ENCODE peak calls at places on chromosomes 12 and 14, in ten cellular contexts. E, U, L, B, N, P, D, S, M and Q are unnamed samples.

GRCh38 chr14:103103461-103104388 is 9.2 kb downstream of the EXOC3L4 start:
- DNase-seq in M (no peak), L (peak; percentile 27), B (no peak), U (peak; percentile 85), S (no peak), D (peak; percentile 37), E (peak; percentile 62), N (peak; percentile 77), P (peak; percentile 57), Q (no peak)

GRCh38 chr14:35367056-35367372 is 37.5 kb downstream of the NFKBIA start:
- DNase-seq in P (no peak), N (no peak), B (no peak), U (no peak), M (no peak), E (no peak), D (no peak), S (no peak), L (no peak), Q (no peak)

GRCh38 chr12:128008341-128008740 is 258.6 kb upstream of the TMEM132C start:
- DNase-seq in S (no peak), D (no peak), E (no peak), B (no peak), N (no peak), U (no peak), P (no peak), L (no peak), M (peak; percentile 58), Q (no peak)

GRCh38 chr14:74333909-74334308 is 14.4 kb upstream of the VRTN start:
- DNase-seq in M (peak; percentile 16), L (peak; percentile 22), N (no peak), D (no peak), P (no peak), U (no peak), S (no peak), E (no peak), B (no peak), Q (no peak)

GRCh38 chr12:89932950-89933349 is 224.3 kb upstream of the ATP2B1 start:
- DNase-seq in S (no peak), N (no peak), U (no peak), E (no peak), M (no peak), B (no peak), D (no peak), P (no peak), L (peak; percentile 38), Q (no peak)

GRCh38 chr12:3598896-3599295 is 107.9 kb downstream of the PRMT8 start:
- DNase-seq in B (no peak), U (no peak), L (no peak), M (no peak), N (no peak), P (no peak), S (no peak), D (no peak), E (no peak), Q (no peak)

GRCh38 chr14:60021619-60022018 is 70.1 kb upstream of the PCNX4 start:
- DNase-seq in M (no peak), P (no peak), U (no peak), S (no peak), B (no peak), E (no peak), D (no peak), N (no peak), L (no peak), Q (no peak)

GRCh38 chr12:89657090-89657489 is 51.5 kb downstream of the ATP2B1 start:
- DNase-seq in M (no peak), N (no peak), S (no peak), D (no peak), E (no peak), L (no peak), U (no peak), B (no peak), P (no peak), Q (no peak)

GRCh38 chr14:38098074-38098846 is 109.4 kb upstream of the SSTR1 start:
- DNase-seq in L (peak; percentile 42), N (no peak), P (no peak), D (no peak), U (no peak), E (no peak), B (no peak), M (peak; percentile 71), S (no peak), Q (no peak)

GRCh38 chr12:115044073-115044472 is 360.1 kb upstream of the TBX3 start:
- DNase-seq in N (no peak), P (no peak), S (no peak), E (no peak), D (no peak), B (no peak), M (no peak), L (no peak), U (no peak), Q (no peak)

GRCh38 chr14:80446356-80446755 is 235.1 kb upstream of the DIO2 start:
- DNase-seq in B (no peak), S (no peak), E (no peak), M (no peak), U (no peak), L (no peak), P (no peak), N (no peak), D (no peak), Q (no peak)

GRCh38 chr14:61179776-61180398 is 101.3 kb downstream of the TMEM30B start:
- DNase-seq in L (no peak), U (no peak), D (no peak), S (no peak), M (no peak), P (no peak), B (no peak), E (no peak), N (no peak), Q (no peak)